ENCODE peak calls at places on chromosomes 2 and 18, in four cellular contexts. One of them, this sample, is unnamed.

GRCh38 chr2:120995656-120996190 is 260.1 kb downstream of the GLI2 start:
- DNase-seq in 8988T: no peak
- DNase-seq in AML-193: no peak
- DNase-seq in CD8-positive, alpha-beta T cell: no peak
- DNase-seq in this sample: no peak

GRCh38 chr2:82656370-82656769 is 1802.7 kb downstream of the SUCLG1 start:
- DNase-seq in 8988T: no peak
- DNase-seq in AML-193: no peak
- DNase-seq in CD8-positive, alpha-beta T cell: no peak
- DNase-seq in this sample: no peak

GRCh38 chr2:96407919-96408550 is 72.5 kb downstream of the NCAPH start:
- DNase-seq in 8988T: no peak
- DNase-seq in AML-193: no peak
- DNase-seq in CD8-positive, alpha-beta T cell: no peak
- DNase-seq in this sample: no peak

GRCh38 chr2:85438291-85439110 is 20.0 kb downstream of the SH2D6 start:
- DNase-seq in 8988T: peak; percentile 35
- DNase-seq in AML-193: no peak
- DNase-seq in CD8-positive, alpha-beta T cell: no peak
- DNase-seq in this sample: no peak

GRCh38 chr2:168210216-168210897 is 37.0 kb downstream of the STK39 start:
- DNase-seq in 8988T: no peak
- DNase-seq in AML-193: no peak
- DNase-seq in CD8-positive, alpha-beta T cell: no peak
- DNase-seq in this sample: no peak

GRCh38 chr18:48050176-48050575 is 119.7 kb upstream of the SMAD2 start:
- DNase-seq in 8988T: no peak
- DNase-seq in AML-193: no peak
- DNase-seq in CD8-positive, alpha-beta T cell: no peak
- DNase-seq in this sample: no peak

GRCh38 chr18:77106331-77106730 is 26.3 kb downstream of the MBP start:
- DNase-seq in 8988T: no peak
- DNase-seq in AML-193: no peak
- DNase-seq in CD8-positive, alpha-beta T cell: peak; percentile 73
- DNase-seq in this sample: no peak

GRCh38 chr18:46278481-46279465 is 174.6 kb downstream of the HAUS1 start:
- DNase-seq in 8988T: no peak
- DNase-seq in AML-193: no peak
- DNase-seq in CD8-positive, alpha-beta T cell: no peak
- DNase-seq in this sample: no peak

GRCh38 chr2:129165001-129165400 is 814.5 kb upstream of the RAB6C start:
- DNase-seq in 8988T: no peak
- DNase-seq in AML-193: no peak
- DNase-seq in CD8-positive, alpha-beta T cell: no peak
- DNase-seq in this sample: no peak

GRCh38 chr2:99140860-99141109 is 722 bp upstream of the C2orf15 start:
- DNase-seq in 8988T: no peak
- DNase-seq in AML-193: no peak
- DNase-seq in CD8-positive, alpha-beta T cell: no peak
- DNase-seq in this sample: no peak

GRCh38 chr2:152369176-152369860 is 34.3 kb downstream of the FMNL2 start:
- DNase-seq in 8988T: no peak
- DNase-seq in AML-193: no peak
- DNase-seq in CD8-positive, alpha-beta T cell: no peak
- DNase-seq in this sample: no peak

GRCh38 chr2:160397530-160397865 is 96.1 kb downstream of the RBMS1 start:
- DNase-seq in 8988T: no peak
- DNase-seq in AML-193: no peak
- DNase-seq in CD8-positive, alpha-beta T cell: no peak
- DNase-seq in this sample: no peak

GRCh38 chr18:51724790-51725721 is 527.6 kb upstream of the MEX3C start:
- DNase-seq in 8988T: no peak
- DNase-seq in AML-193: no peak
- DNase-seq in CD8-positive, alpha-beta T cell: no peak
- DNase-seq in this sample: no peak

GRCh38 chr2:85215074-85216050 is 82.2 kb downstream of the TCF7L1 start:
- DNase-seq in 8988T: no peak
- DNase-seq in AML-193: no peak
- DNase-seq in CD8-positive, alpha-beta T cell: no peak
- DNase-seq in this sample: no peak

GRCh38 chr18:67425724-67426123 is 90.8 kb downstream of the DSEL start:
- DNase-seq in 8988T: no peak
- DNase-seq in AML-193: no peak
- DNase-seq in CD8-positive, alpha-beta T cell: no peak
- DNase-seq in this sample: no peak

GRCh38 chr2:126831234-126832005 is 67.3 kb upstream of the TEX51 start:
- DNase-seq in 8988T: no peak
- DNase-seq in AML-193: no peak
- DNase-seq in CD8-positive, alpha-beta T cell: no peak
- DNase-seq in this sample: no peak

GRCh38 chr2:126907671-126908070 is 9.0 kb downstream of the TEX51 start:
- DNase-seq in 8988T: no peak
- DNase-seq in AML-193: no peak
- DNase-seq in CD8-positive, alpha-beta T cell: no peak
- DNase-seq in this sample: no peak

GRCh38 chr2:171478345-171478744 is 43.9 kb upstream of the CYBRD1 start:
- DNase-seq in 8988T: no peak
- DNase-seq in AML-193: no peak
- DNase-seq in CD8-positive, alpha-beta T cell: no peak
- DNase-seq in this sample: no peak

GRCh38 chr2:85187069-85187468 is 53.9 kb downstream of the TCF7L1 start:
- DNase-seq in 8988T: no peak
- DNase-seq in AML-193: no peak
- DNase-seq in CD8-positive, alpha-beta T cell: no peak
- DNase-seq in this sample: no peak

This sample was measured in HuH-7.5.